ENCODE peak calls at places on chromosomes 12 and 14, in four cellular contexts. G, Z, R and T are unnamed samples.
A peak's percentile ranks its signal among the peaks of the same experiment; 100 is the strongest.

GRCh38 chr14:96623676-96624484 is 121.7 kb downstream of the PAPOLA start:
- DNase-seq in G (no peak), Z (no peak), R (no peak), T (no peak)

GRCh38 chr12:48054955-48055821 is 50.7 kb downstream of the SENP1 start:
- DNase-seq in G (no peak), Z (no peak), R (no peak), T (no peak)

GRCh38 chr14:95294834-95295599 is 24.7 kb downstream of the CLMN start:
- DNase-seq in G (peak; percentile 39), Z (no peak), R (no peak), T (no peak)

GRCh38 chr14:24368562-24369252 is 723 bp downstream of the NFATC4 start:
- DNase-seq in Z (no peak), R (peak; percentile 74), G (no peak), T (peak; percentile 82)

GRCh38 chr12:29561736-29562135 is 64.2 kb upstream of the OVCH1 start:
- DNase-seq in Z (no peak), R (no peak), G (no peak), T (no peak)

GRCh38 chr14:87002831-87003230 is 990.2 kb downstream of the GALC start:
- DNase-seq in G (no peak), Z (no peak), R (no peak), T (no peak)

GRCh38 chr14:22316473-22316872 is 272.6 kb downstream of the DAD1 start:
- DNase-seq in Z (no peak), G (no peak), R (no peak), T (no peak)

GRCh38 chr12:111384596-111384995 is 15.7 kb upstream of the PHETA1 start:
- DNase-seq in Z (no peak), R (no peak), G (no peak), T (no peak)

GRCh38 chr14:99281396-99281795 is 9.4 kb upstream of the BCL11B start:
- DNase-seq in Z (no peak), R (no peak), G (no peak), T (no peak)

GRCh38 chr12:132433641-132434395 is 56.1 kb upstream of the FBRSL1 start:
- DNase-seq in R (no peak), G (no peak), Z (no peak), T (no peak)

GRCh38 chr14:80624581-80624980 is 317.0 kb downstream of the CEP128 start:
- DNase-seq in R (no peak), Z (no peak), G (no peak), T (no peak)

GRCh38 chr12:71533703-71534102 is 94.1 kb downstream of the LGR5 start:
- DNase-seq in Z (no peak), G (no peak), R (no peak), T (no peak)

GRCh38 chr12:121581681-121582439 is 1.0 kb upstream of the KDM2B start:
- DNase-seq in G (no peak), R (peak; percentile 64), Z (no peak), T (no peak)

GRCh38 chr14:60647081-60647836 is 2.0 kb downstream of the SIX1 start:
- DNase-seq in R (no peak), Z (no peak), G (peak; percentile 32), T (peak; percentile 49)

GRCh38 chr14:67510121-67510520 is 21.6 kb upstream of the TMEM229B start:
- DNase-seq in Z (no peak), G (no peak), R (no peak), T (no peak)

GRCh38 chr12:265096-265495 is 2.5 kb upstream of the SLC6A13 start:
- DNase-seq in G (no peak), Z (no peak), R (no peak), T (no peak)

GRCh38 chr14:42420071-42420470 is 813.4 kb downstream of the LRFN5 start:
- DNase-seq in Z (no peak), G (no peak), R (no peak), T (no peak)

GRCh38 chr14:21268612-21269251 is 510 bp downstream of the HNRNPC start:
- DNase-seq in R (peak; percentile 42), G (peak; percentile 77), Z (no peak), T (no peak)

GRCh38 chr12:114213055-114213561 is 192.8 kb downstream of the TBX5 start:
- DNase-seq in G (no peak), R (peak; percentile 11), Z (no peak), T (no peak)

GRCh38 chr14:23379331-23380196 is 2.7 kb downstream of the CMTM5 start:
- DNase-seq in R (peak; percentile 79), G (peak; percentile 66), Z (peak; percentile 3), T (peak; percentile 76)

DNA sequence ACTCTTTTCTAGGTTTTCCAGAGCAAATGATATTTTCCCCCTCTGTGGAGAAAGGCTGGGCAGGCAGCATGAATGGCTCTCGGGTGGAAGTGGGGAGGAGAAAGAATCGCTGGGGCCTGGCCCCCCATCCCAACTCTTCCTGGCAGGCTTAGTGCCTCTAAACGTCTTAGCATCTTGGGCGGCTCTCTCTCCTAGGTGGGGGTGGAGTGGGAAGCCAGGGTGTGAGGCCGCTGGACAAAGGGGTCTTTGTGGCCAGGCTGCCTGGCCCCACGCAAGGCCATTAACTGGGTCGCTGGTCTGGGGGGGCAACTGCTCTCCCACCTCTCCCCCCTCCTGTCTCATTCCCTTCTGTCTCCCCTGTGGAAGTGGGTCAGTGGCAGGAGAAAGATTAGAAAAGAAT is 4.7 kb downstream of the LRP1-AS start:
- DNase-seq in R (no peak), Z (no peak), G (no peak), T (no peak)
- TF ChIP-seq ATF2 in R (no peak), Z (no peak), G (no peak), T (no peak)

GRCh38 chr14:55929136-55929535 is 189.1 kb upstream of the PELI2 start:
- DNase-seq in G (no peak), Z (no peak), R (no peak), T (no peak)

GRCh38 chr14:55928316-55928715 is 189.9 kb upstream of the PELI2 start:
- DNase-seq in R (no peak), G (no peak), Z (no peak), T (no peak)

GRCh38 chr14:55930016-55930784 is 188.0 kb upstream of the PELI2 start:
- DNase-seq in G (no peak), Z (no peak), R (no peak), T (no peak)

GRCh38 chr14:55926007-55926406 is 192.2 kb upstream of the PELI2 start:
- DNase-seq in Z (no peak), R (no peak), G (peak; percentile 56), T (no peak)

DNA sequence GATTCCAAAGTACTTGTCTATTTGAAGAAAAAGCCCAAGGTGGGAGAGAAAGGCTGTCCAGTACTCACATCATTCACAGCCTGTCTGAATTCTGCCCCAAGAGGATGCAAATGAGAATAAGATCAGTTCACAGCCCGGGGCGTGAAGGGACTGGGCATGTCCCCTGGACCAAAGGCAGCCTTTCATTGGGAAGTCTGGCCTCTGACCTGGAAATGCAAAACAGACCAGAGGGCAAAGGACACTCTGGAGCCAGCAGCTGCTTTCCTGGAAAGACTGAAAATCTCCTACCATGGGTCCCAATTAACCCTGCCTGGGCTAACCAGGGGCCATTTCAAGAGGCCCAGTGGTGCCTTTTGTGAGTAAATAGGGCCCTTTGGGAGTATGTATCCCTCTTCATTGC is 191.2 kb upstream of the PELI2 start:
- DNase-seq in G (no peak), Z (no peak), R (no peak), T (no peak)
- TF ChIP-seq NR2C2 in G (peak; percentile 79), Z (no peak), R (no peak), T (no peak)

DNA sequence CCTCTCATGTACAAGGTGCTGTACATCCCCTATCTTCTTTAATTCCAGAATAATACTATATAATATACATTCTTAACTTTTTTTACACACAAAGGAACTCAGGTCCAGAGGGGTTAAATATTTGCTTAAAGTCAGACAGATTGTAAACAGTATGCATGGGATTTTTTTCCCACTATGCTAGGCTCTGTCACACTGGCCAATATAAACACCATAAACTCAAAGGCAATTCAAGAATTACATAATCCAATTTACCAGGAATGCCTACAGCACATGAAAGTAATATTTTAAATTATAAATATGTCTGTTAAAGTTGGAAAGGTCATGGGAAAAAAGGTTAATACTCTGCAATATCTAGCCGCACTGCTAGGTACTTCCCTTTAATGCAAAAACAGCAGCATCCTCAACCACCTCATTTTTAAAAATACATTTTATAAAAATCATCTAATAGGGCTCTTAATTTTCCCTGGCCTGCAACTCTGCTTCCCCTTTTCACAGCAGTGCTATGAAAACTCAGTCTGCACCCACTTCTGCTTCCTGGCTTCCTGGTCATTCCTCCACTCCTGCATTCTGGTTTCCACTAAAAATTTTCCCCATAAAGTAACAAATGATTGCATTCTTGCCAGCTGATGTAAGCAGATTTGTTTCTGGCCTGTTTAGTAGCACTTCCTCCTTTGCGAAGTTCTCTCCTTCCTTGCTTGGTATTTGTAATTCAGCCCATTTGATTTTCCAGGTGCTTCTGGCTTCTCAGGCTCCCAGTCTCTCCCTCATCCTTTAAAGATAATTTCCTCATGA is 128.1 kb downstream of the ITPR2 start:
- DNase-seq in R (no peak), Z (no peak), G (peak; percentile 20), T (no peak)
- TF ChIP-seq ETV6 in R (no peak), Z (no peak), G (no peak), T (no peak)

GRCh38 chr12:10293570-10294227 is 14.0 kb upstream of the KLRD1 start:
- DNase-seq in Z (no peak), G (no peak), R (no peak), T (no peak)
- TF ChIP-seq ATF2 in Z (peak; percentile 61), G (no peak), R (no peak), T (no peak)

DNA sequence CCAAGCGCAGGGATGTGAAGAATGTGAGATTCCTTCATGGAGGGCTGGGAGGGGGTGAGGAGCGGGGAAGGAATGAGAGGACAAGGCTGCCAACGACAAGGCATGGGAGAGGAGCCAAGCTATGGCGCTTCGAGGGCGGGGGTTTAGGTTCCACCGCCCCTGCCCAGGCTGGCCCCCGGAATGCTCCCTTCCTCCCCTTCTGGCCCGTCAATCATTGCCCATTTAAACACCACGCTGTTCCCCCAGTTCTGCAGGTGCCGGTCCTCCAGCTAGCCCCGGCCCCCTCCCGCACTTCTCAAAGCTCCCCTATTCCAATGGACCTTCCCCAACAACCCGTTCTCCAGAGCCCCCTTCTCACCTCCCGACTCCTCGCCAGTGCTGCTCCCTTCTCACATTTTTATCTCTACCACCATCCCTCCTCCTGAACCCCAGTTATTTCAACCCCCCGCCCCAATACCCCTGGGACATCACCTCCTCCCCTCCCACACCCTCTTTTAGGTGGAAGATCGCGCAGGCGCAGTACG is 427 bp downstream of the RNF41 start:
- DNase-seq in G (no peak), Z (no peak), R (no peak), T (peak; percentile 62)
- TF ChIP-seq NR2C2 in G (no peak), Z (no peak), R (no peak), T (no peak)